ENCODE peak calls at places on chromosome 13, in eight cellular contexts. V, Q, C, Z, M, B, J and T are unnamed samples.

GRCh38 chr13:33633701-33634525 is 184.0 kb upstream of the RFC3 start:
- DNase-seq in M (no peak), J (no peak), Z (no peak), V (no peak), B (no peak), Q (no peak), C (no peak), T (no peak)

GRCh38 chr13:41588899-41589298 is 131.5 kb downstream of the RGCC start:
- DNase-seq in Z (no peak), J (peak; percentile 73), Q (peak; percentile 80), C (no peak), M (peak; percentile 93), B (peak; percentile 46), V (peak; percentile 88), T (peak; percentile 74)

GRCh38 chr13:107866007-107866665 is 349.2 kb downstream of the LIG4 start:
- DNase-seq in V (peak; percentile 38), J (no peak), C (peak; percentile 67), M (no peak), Z (peak; percentile 60), Q (no peak), B (peak; percentile 21), T (no peak)

GRCh38 chr13:45683701-45684100 is 18.4 kb upstream of the CBY2 start:
- DNase-seq in Q (no peak), C (no peak), J (no peak), V (no peak), M (no peak), Z (no peak), B (no peak), T (no peak)

GRCh38 chr13:113819731-113820715 is 43.9 kb downstream of the GAS6 start:
- DNase-seq in Z (no peak), Q (no peak), M (no peak), J (no peak), V (no peak), C (no peak), B (no peak), T (no peak)

GRCh38 chr13:27296496-27296895 is 25.9 kb downstream of the RASL11A start:
- DNase-seq in B (no peak), J (no peak), M (no peak), C (no peak), Z (no peak), V (no peak), Q (no peak), T (no peak)

GRCh38 chr13:21674271-21675009 is 3.6 kb downstream of the FGF9 start:
- DNase-seq in V (no peak), Z (peak; percentile 66), Q (no peak), M (no peak), C (peak; percentile 69), B (no peak), J (peak; percentile 45), T (no peak)

GRCh38 chr13:93200626-93201025 is 26.0 kb upstream of the GPC6 start:
- DNase-seq in Q (no peak), Z (no peak), V (no peak), B (no peak), C (no peak), M (no peak), J (no peak), T (no peak)

GRCh38 chr13:71499235-71499634 is 367.8 kb downstream of the DACH1 start:
- DNase-seq in V (peak; percentile 17), C (no peak), B (no peak), M (no peak), Z (no peak), Q (no peak), J (no peak), T (no peak)

GRCh38 chr13:67935655-67936054 is 705.5 kb upstream of the PCDH9 start:
- DNase-seq in J (no peak), M (no peak), Z (no peak), C (no peak), B (no peak), Q (no peak), V (no peak), T (no peak)

GRCh38 chr13:101258071-101258470 is 158.2 kb downstream of the NALCN start:
- DNase-seq in B (peak; percentile 79), C (no peak), Q (peak; percentile 52), Z (no peak), J (peak; percentile 95), V (peak; percentile 76), M (peak; percentile 36), T (no peak)

GRCh38 chr13:109949395-109949794 is 163.0 kb upstream of the IRS2 start:
- DNase-seq in Z (no peak), B (no peak), Q (no peak), C (no peak), M (no peak), J (no peak), V (no peak), T (no peak)

GRCh38 chr13:97257800-97258799 is 36.0 kb downstream of the MBNL2 start:
- DNase-seq in B (peak; percentile 71), M (peak; percentile 68), Z (no peak), J (peak; percentile 53), C (no peak), V (peak; percentile 97), Q (peak; percentile 78), T (no peak)

GRCh38 chr13:110490009-110490770 is 71.3 kb downstream of the RAB20 start:
- DNase-seq in J (no peak), M (no peak), Q (no peak), C (no peak), B (no peak), Z (no peak), V (no peak), T (no peak)

GRCh38 chr13:53064721-53065120 is 36.1 kb downstream of the OLFM4 start:
- DNase-seq in V (no peak), C (no peak), Z (no peak), M (no peak), B (no peak), Q (no peak), J (peak; percentile 43), T (no peak)

DNA sequence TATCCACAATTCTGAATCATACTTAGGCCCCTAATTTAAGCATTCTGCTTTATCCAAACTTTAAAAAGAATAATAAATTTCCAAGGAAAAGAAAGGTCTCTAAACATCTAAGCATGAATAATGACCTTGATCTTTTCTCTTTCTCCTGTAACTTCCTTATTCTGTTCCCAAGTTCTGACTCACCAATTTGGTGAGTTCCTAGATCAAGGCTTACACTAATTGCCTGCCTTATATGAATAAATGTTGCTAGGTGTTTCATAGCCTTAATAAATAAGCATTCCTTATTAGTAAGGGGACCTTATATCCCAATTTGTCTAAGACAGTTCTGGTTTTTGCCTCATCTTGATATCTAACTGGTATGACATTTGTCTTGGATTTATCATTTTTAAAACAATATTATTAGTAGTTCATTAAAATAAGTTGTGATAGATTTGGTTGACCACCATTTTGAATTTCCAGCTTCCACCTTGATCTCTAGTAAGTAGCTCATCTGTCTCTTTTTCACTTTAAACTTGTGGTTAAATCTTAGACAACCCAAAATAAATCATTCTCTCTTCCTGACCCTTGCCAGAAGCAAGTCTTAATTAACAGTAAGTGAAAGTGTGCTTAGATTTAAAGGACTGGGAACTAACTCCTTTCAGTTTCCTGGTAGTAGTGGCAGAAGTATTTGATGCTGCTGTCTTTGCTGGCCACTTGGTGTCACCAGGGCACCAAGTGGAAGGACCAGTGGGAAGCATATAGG is 121.2 kb upstream of the MLNR start:
- DNase-seq in C (no peak), M (no peak), B (peak; percentile 10), V (no peak), J (peak; percentile 48), Q (no peak), Z (no peak), T (no peak)
- TF ChIP-seq CTCF in C (peak; percentile 54), M (peak; percentile 37), B (peak; percentile 62), V (peak; percentile 30), J (peak; percentile 46), Q (peak; percentile 42), Z (peak; percentile 42), T (no peak)

GRCh38 chr13:112066624-112067004 is 335 bp upstream of the SOX1 start:
- DNase-seq in C (no peak), B (no peak), Z (peak; percentile 80), V (peak; percentile 3), J (no peak), Q (no peak), M (no peak), T (no peak)
- H3K4me3 ChIP-seq in C (peak overlapping the region; percentile 2), B (no peak overlapping the region), Z (peak overlapping the region; percentile 33), V (no peak overlapping the region), J (no peak overlapping the region), Q (no peak overlapping the region), M (no peak overlapping the region), T (no peak overlapping the region)

GRCh38 chr13:84980571-84980970 is 818.6 kb downstream of the SLITRK6 start:
- DNase-seq in Q (no peak), J (no peak), Z (no peak), M (no peak), C (no peak), B (no peak), V (no peak), T (no peak)

GRCh38 chr13:84985860-84986259 is 813.4 kb downstream of the SLITRK6 start:
- DNase-seq in C (no peak), M (no peak), V (no peak), B (no peak), J (no peak), Z (no peak), Q (no peak), T (no peak)

DNA sequence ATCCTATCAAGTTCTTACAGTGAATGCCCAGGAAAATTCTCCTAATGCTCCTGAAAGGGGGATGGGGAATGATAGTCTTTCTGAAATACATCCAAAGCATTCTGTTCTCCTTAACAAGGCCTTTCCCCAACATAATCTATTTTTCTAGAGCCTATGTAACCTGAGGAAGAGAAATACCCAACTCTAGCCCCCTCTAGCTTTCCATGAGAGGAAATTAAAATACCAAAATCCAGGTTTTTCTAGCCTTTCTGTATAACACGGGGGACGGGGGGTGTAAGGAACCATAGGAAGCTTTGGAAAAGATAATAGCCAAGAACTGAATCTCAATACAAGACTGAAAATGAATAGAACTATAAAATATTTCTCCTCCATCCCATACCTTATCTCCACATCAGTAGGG is 815.9 kb downstream of the SLITRK6 start:
- DNase-seq in J (no peak), Q (no peak), M (no peak), V (no peak), C (no peak), Z (no peak), B (no peak), T (no peak)
- TF ChIP-seq CTCF in J (no peak), Q (no peak), M (no peak), V (no peak), C (no peak), Z (no peak), B (no peak), T (no peak)

DNA sequence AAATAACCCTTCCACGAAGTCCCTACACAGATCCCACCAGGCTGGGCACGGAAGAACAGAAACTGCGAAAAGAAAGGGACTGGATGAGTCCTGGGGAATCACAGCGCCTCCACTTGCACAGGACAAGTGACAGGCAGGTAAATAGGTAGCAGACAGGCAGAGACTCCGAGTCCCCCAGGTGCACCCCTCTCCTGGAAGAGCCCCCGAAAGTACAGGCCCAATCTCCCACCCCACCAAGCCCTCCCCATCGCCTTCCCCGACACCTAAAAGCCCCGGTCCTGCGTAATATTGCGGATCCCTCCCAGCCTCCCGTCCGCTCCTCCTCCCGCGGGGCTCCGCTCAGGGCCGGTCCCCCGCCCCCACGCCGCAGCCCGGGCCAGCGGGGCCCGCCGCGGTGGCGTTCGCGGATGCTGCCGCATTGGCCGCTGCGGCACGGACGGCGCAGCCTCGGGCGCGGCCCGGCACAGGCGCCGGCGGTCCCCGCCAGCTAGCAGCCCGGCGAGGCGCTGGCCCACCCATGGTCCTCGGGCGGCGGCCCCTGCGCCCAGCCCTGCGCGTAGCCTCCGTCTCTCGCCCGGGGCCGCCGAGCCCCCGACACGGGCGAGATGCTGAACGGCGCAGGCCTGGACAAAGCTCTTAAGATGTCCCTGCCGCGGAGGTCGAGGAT is at the start of gene ATP8A2:
- DNase-seq in M (no peak), J (no peak), Q (no peak), B (no peak), V (no peak), C (no peak), Z (peak; percentile 59), T (no peak)
- H3K4me3 ChIP-seq in M (peak within 1 kb of the TSS; percentile 28), J (no peak within 1 kb of the TSS), Q (no peak within 1 kb of the TSS), B (no peak within 1 kb of the TSS), V (peak within 1 kb of the TSS; percentile 37), C (peak within 1 kb of the TSS; percentile 14), Z (peak within 1 kb of the TSS; percentile 76), T (peak within 1 kb of the TSS; percentile 40)